ENCODE peak calls at places on chromosome 22, in four cellular contexts. One of them, this sample, is unnamed.

GRCh38 chr22:40533712-40534378 is 102.7 kb downstream of the MRTFA start:
- DNase-seq in foreskin melanocyte: peak; percentile 82
- DNase-seq in iris pigment epithelial cell: peak; percentile 90
- DNase-seq in Right ventricle myocardium inferior: no peak
- DNase-seq in this sample: no peak

GRCh38 chr22:25172153-25172552 is 27.5 kb upstream of the CRYBB3 start:
- DNase-seq in foreskin melanocyte: no peak
- DNase-seq in iris pigment epithelial cell: no peak
- DNase-seq in Right ventricle myocardium inferior: no peak
- DNase-seq in this sample: no peak

GRCh38 chr22:42863349-42863911 is 6.4 kb upstream of the ARFGAP3 start:
- DNase-seq in iris pigment epithelial cell: peak; percentile 92
- DNase-seq in Right ventricle myocardium inferior: no peak
- DNase-seq in foreskin melanocyte: peak; percentile 53
- DNase-seq in this sample: no peak

GRCh38 chr22:19679476-19680099 is 34.7 kb upstream of the SEPTIN5 start:
- DNase-seq in iris pigment epithelial cell: no peak
- DNase-seq in foreskin melanocyte: no peak
- DNase-seq in Right ventricle myocardium inferior: peak; percentile 88
- DNase-seq in this sample: no peak

GRCh38 chr22:45485271-45485670 is 17.4 kb upstream of the FBLN1 start:
- DNase-seq in Right ventricle myocardium inferior: no peak
- DNase-seq in foreskin melanocyte: no peak
- DNase-seq in iris pigment epithelial cell: peak; percentile 36
- DNase-seq in this sample: no peak

GRCh38 chr22:25488244-25489020 is 76.0 kb upstream of the GRK3 start:
- DNase-seq in foreskin melanocyte: no peak
- DNase-seq in Right ventricle myocardium inferior: no peak
- DNase-seq in iris pigment epithelial cell: peak; percentile 83
- DNase-seq in this sample: no peak

GRCh38 chr22:24067587-24068376 is 56.7 kb downstream of the CABIN1 start:
- DNase-seq in foreskin melanocyte: no peak
- DNase-seq in iris pigment epithelial cell: no peak
- DNase-seq in Right ventricle myocardium inferior: no peak
- DNase-seq in this sample: no peak

GRCh38 chr22:30830907-30831306 is 136.2 kb downstream of the OSBP2 start:
- DNase-seq in iris pigment epithelial cell: peak; percentile 90
- DNase-seq in foreskin melanocyte: no peak
- DNase-seq in Right ventricle myocardium inferior: no peak
- DNase-seq in this sample: no peak

GRCh38 chr22:42977574-42977973 is 37.4 kb downstream of the PACSIN2 start:
- DNase-seq in Right ventricle myocardium inferior: no peak
- DNase-seq in iris pigment epithelial cell: no peak
- DNase-seq in foreskin melanocyte: no peak
- DNase-seq in this sample: no peak

GRCh38 chr22:49017769-49018330 is 809.8 kb downstream of the BRD1 start:
- DNase-seq in Right ventricle myocardium inferior: no peak
- DNase-seq in foreskin melanocyte: no peak
- DNase-seq in iris pigment epithelial cell: no peak
- DNase-seq in this sample: no peak

GRCh38 chr22:22593964-22594656 is 35.0 kb upstream of the PRAME start:
- DNase-seq in iris pigment epithelial cell: peak; percentile 53
- DNase-seq in foreskin melanocyte: peak; percentile 40
- DNase-seq in Right ventricle myocardium inferior: no peak
- DNase-seq in this sample: no peak

GRCh38 chr22:37827056-37827455 is 3.9 kb downstream of the GALR3 start:
- DNase-seq in foreskin melanocyte: no peak
- DNase-seq in iris pigment epithelial cell: no peak
- DNase-seq in Right ventricle myocardium inferior: no peak
- DNase-seq in this sample: no peak

GRCh38 chr22:35484651-35485372 is 55.8 kb upstream of the RASD2 start:
- DNase-seq in iris pigment epithelial cell: peak; percentile 24
- DNase-seq in foreskin melanocyte: no peak
- DNase-seq in Right ventricle myocardium inferior: no peak
- DNase-seq in this sample: no peak

GRCh38 chr22:49724030-49724892 is 103.4 kb downstream of the BRD1 start:
- DNase-seq in Right ventricle myocardium inferior: no peak
- DNase-seq in foreskin melanocyte: no peak
- DNase-seq in iris pigment epithelial cell: no peak
- DNase-seq in this sample: no peak

GRCh38 chr22:50274311-50274710 is 4.1 kb upstream of the MAPK11 start:
- DNase-seq in iris pigment epithelial cell: peak; percentile 51
- DNase-seq in Right ventricle myocardium inferior: no peak
- DNase-seq in foreskin melanocyte: no peak
- DNase-seq in this sample: no peak

GRCh38 chr22:28299760-28300159 is 379.9 kb downstream of the TTC28 start:
- DNase-seq in Right ventricle myocardium inferior: no peak
- DNase-seq in iris pigment epithelial cell: peak; percentile 16
- DNase-seq in foreskin melanocyte: no peak
- DNase-seq in this sample: no peak

GRCh38 chr22:36417281-36417686 is 29.5 kb upstream of the MYH9 start:
- DNase-seq in foreskin melanocyte: no peak
- DNase-seq in iris pigment epithelial cell: no peak
- DNase-seq in Right ventricle myocardium inferior: no peak
- DNase-seq in this sample: no peak

GRCh38 chr22:44360686-44361381 is 48.1 kb upstream of the SHISAL1 start:
- DNase-seq in Right ventricle myocardium inferior: peak; percentile 86
- DNase-seq in foreskin melanocyte: no peak
- DNase-seq in iris pigment epithelial cell: no peak
- DNase-seq in this sample: no peak

GRCh38 chr22:49764151-49764581 is 63.5 kb downstream of the BRD1 start:
- DNase-seq in iris pigment epithelial cell: no peak
- DNase-seq in foreskin melanocyte: no peak
- DNase-seq in Right ventricle myocardium inferior: no peak
- DNase-seq in this sample: no peak

GRCh38 chr22:21712751-21713427 is 22.7 kb downstream of the YPEL1 start:
- DNase-seq in foreskin melanocyte: peak; percentile 74
- DNase-seq in iris pigment epithelial cell: peak; percentile 72
- DNase-seq in Right ventricle myocardium inferior: no peak
- DNase-seq in this sample: no peak

GRCh38 chr22:24419480-24419860 is 7.9 kb upstream of the ADORA2A start:
- DNase-seq in Right ventricle myocardium inferior: no peak
- DNase-seq in iris pigment epithelial cell: no peak
- DNase-seq in foreskin melanocyte: no peak
- DNase-seq in this sample: no peak

GRCh38 chr22:39664485-39665200 is 94.1 kb downstream of the CACNA1I start:
- DNase-seq in iris pigment epithelial cell: no peak
- DNase-seq in foreskin melanocyte: no peak
- DNase-seq in Right ventricle myocardium inferior: no peak
- DNase-seq in this sample: no peak